ENCODE peak calls at places on chromosomes 13 and 19, in six cellular contexts. X, Z, A, W, G and M are unnamed samples.

GRCh38 chr19:10431943-10432735 is 11.8 kb downstream of the PDE4A start:
- DNase-seq in X (no peak), W (no peak), Z (peak; percentile 82), A (no peak), G (peak; percentile 48), M (no peak)

GRCh38 chr13:20461481-20461859 is 64.2 kb downstream of the CRYL1 start:
- DNase-seq in A (peak; percentile 75), X (no peak), W (no peak), Z (peak; percentile 35), G (peak; percentile 3), M (peak; percentile 11)

GRCh38 chr13:36436811-36437210 is 4.5 kb downstream of the CCNA1 start:
- DNase-seq in W (no peak), Z (peak; percentile 77), G (no peak), A (no peak), X (no peak), M (no peak)

GRCh38 chr19:9857920-9858746 is 23.0 kb downstream of the PIN1 start:
- DNase-seq in A (no peak), W (no peak), X (no peak), G (no peak), Z (peak; percentile 79), M (no peak)

GRCh38 chr19:49677901-49678674 is 1.0 kb downstream of the PRMT1 start:
- DNase-seq in A (peak; percentile 16), Z (peak; percentile 84), W (no peak), X (peak; percentile 91), G (peak; percentile 88), M (peak; percentile 74)

GRCh38 chr19:27529158-27529557 is 1683.8 kb downstream of the UQCRFS1 start:
- DNase-seq in A (no peak), X (no peak), W (no peak), G (no peak), Z (no peak), M (no peak)

GRCh38 chr19:18942692-18943091 is 1.7 kb upstream of the HOMER3 start:
- DNase-seq in G (no peak), Z (no peak), A (no peak), X (no peak), W (no peak), M (no peak)

GRCh38 chr19:3096902-3097326 is 2.8 kb downstream of the GNA11 start:
- DNase-seq in G (no peak), W (no peak), Z (no peak), X (no peak), A (no peak), M (no peak)

GRCh38 chr19:38057954-38058690 is 151.1 kb downstream of the SIPA1L3 start:
- DNase-seq in X (peak; percentile 54), Z (no peak), W (no peak), G (peak; percentile 68), A (no peak), M (no peak)

GRCh38 chr13:60386250-60386649 is 10.8 kb upstream of the TDRD3 start:
- DNase-seq in X (no peak), W (no peak), A (no peak), Z (no peak), G (no peak), M (no peak)

GRCh38 chr13:21338651-21339278 is 120.3 kb downstream of the ZDHHC20 start:
- DNase-seq in W (no peak), Z (no peak), X (no peak), A (no peak), G (peak; percentile 87), M (no peak)

GRCh38 chr19:41339936-41340335 is 13.8 kb downstream of the TGFB1 start:
- DNase-seq in G (peak; percentile 93), Z (no peak), W (no peak), A (peak; percentile 48), X (peak; percentile 83), M (peak; percentile 94)

GRCh38 chr13:99601535-99601934 is 100.3 kb downstream of the TM9SF2 start:
- DNase-seq in A (no peak), X (no peak), Z (peak; percentile 31), W (no peak), G (no peak), M (no peak)

GRCh38 chr19:18385675-18386542 is at the start of gene GDF15:
- DNase-seq in A (peak; percentile 80), W (peak; percentile 70), G (peak; percentile 94), X (peak; percentile 87), Z (peak; percentile 54), M (peak; percentile 90)